ENCODE peak calls at places on chromosomes 16 and 17, in four cellular contexts. A is A549, T is H1, H is HepG2. C is an unnamed sample.

GRCh38 chr17:44348234-44348987 is 3.3 kb downstream of the GRN start:
- DNase-seq in H (no peak), A (no peak), T (no peak), C (peak)

GRCh38 chr17:75019146-75019545 is 6.7 kb downstream of the MRPL58 start:
- DNase-seq in A (no peak), T (no peak), H (no peak), C (no peak)

GRCh38 chr17:616407-616806 is 98.2 kb downstream of the VPS53 start:
- DNase-seq in H (no peak), T (no peak), A (no peak), C (no peak)

GRCh38 chr16:31452631-31453106 is 6.6 kb upstream of the ARMC5 start:
- DNase-seq in A (peak), H (no peak), T (no peak), C (no peak)

GRCh38 chr16:25888873-25889272 is 197.1 kb downstream of the HS3ST4 start:
- DNase-seq in H (no peak), A (no peak), T (no peak), C (no peak)

GRCh38 chr17:73043686-73044581 is 48.6 kb downstream of the SLC39A11 start:
- DNase-seq in T (no peak), A (no peak), H (no peak), C (no peak)

GRCh38 chr16:8634991-8635736 is 13.7 kb downstream of the METTL22 start:
- DNase-seq in A (peak), H (peak), T (peak), C (no peak)

GRCh38 chr17:83150369-83151055 is 71.1 kb downstream of the METRNL start:
- DNase-seq in T (no peak), H (no peak), A (no peak), C (no peak)

GRCh38 chr16:73094371-73094770 is 46.4 kb upstream of the ZFHX3 start:
- DNase-seq in T (no peak), H (no peak), A (no peak), C (no peak)

GRCh38 chr17:76808326-76808725 is 59.9 kb upstream of the MGAT5B start:
- DNase-seq in T (no peak), H (no peak), A (no peak), C (no peak)

GRCh38 chr17:28744104-28744801 is 442 bp downstream of the TRAF4 start:
- DNase-seq in H (peak), T (no peak), A (peak), C (no peak)

GRCh38 chr16:14302031-14302398 is 230.9 kb downstream of the MRTFB start:
- DNase-seq in T (no peak), A (peak), H (peak), C (no peak)

GRCh38 chr17:3667366-3668278 is 756 bp downstream of the TAX1BP3 start:
- DNase-seq in A (peak), H (peak), T (no peak), C (no peak)

GRCh38 chr17:59362811-59363205 is 31.4 kb downstream of the YPEL2 start:
- DNase-seq in A (no peak), T (no peak), H (no peak), C (no peak)

GRCh38 chr16:90042946-90043514 is 23.8 kb upstream of the DBNDD1 start:
- DNase-seq in T (no peak), A (no peak), H (no peak), C (no peak)

GRCh38 chr16:8137581-8137980 is 452.7 kb downstream of the TMEM114 start:
- DNase-seq in T (no peak), H (no peak), A (no peak), C (no peak)

GRCh38 chr17:10060526-10060925 is 137.9 kb downstream of the GAS7 start:
- DNase-seq in T (no peak), H (no peak), A (no peak), C (no peak)

GRCh38 chr17:76614912-76615617 is 28.5 kb downstream of the ST6GALNAC1 start:
- DNase-seq in A (no peak), T (no peak), H (no peak), C (no peak)

GRCh38 chr17:46841561-46842379 is 9.6 kb upstream of the WNT9B start:
- DNase-seq in H (no peak), A (no peak), T (no peak), C (no peak)

GRCh38 chr16:85279874-85280545 is 167.7 kb upstream of the CIBAR2 start:
- DNase-seq in A (no peak), H (no peak), T (no peak), C (no peak)

GRCh38 chr16:1528921-1529537 is 4.4 kb upstream of the TMEM204 start:
- DNase-seq in A (no peak), H (no peak), T (no peak), C (no peak)

GRCh38 chr17:40518401-40519088 is 17.1 kb upstream of the TNS4 start:
- DNase-seq in H (no peak), A (peak), T (no peak), C (no peak)

GRCh38 chr17:47797797-47798196 is 23.8 kb downstream of the OSBPL7 start:
- DNase-seq in H (no peak), T (no peak), A (no peak), C (no peak)

GRCh38 chr16:65414284-65414984 is 292.6 kb upstream of the CDH11 start:
- DNase-seq in H (no peak), T (no peak), A (no peak), C (no peak)

GRCh38 chr16:53912155-53912554 is 208.2 kb downstream of the FTO start:
- DNase-seq in T (no peak), H (no peak), A (no peak), C (peak)

GRCh38 chr17:77555110-77555509 is 403.4 kb upstream of the TNRC6C start:
- DNase-seq in H (no peak), T (no peak), A (no peak), C (no peak)

GRCh38 chr17:50186661-50187402 is 14.6 kb downstream of the COL1A1 start:
- DNase-seq in A (no peak), H (no peak), T (no peak), C (no peak)

GRCh38 chr16:86553356-86553755 is 1.7 kb downstream of the MTHFSD start:
- DNase-seq in T (no peak), A (no peak), H (no peak), C (no peak)

GRCh38 chr16:30957456-30958163 is at the start of gene SETD1A:
- DNase-seq in T (no peak), H (peak), A (peak), C (peak)

GRCh38 chr16:4990415-4990814 is 32.3 kb downstream of the SEC14L5 start:
- DNase-seq in A (no peak), T (no peak), H (no peak), C (no peak)

GRCh38 chr16:84207869-84208268 is 16.9 kb downstream of the ADAD2 start:
- DNase-seq in A (no peak), T (no peak), H (no peak), C (no peak)

GRCh38 chr17:55609737-55610201 is 98.5 kb upstream of the SMIM36 start:
- DNase-seq in T (no peak), H (no peak), A (no peak), C (no peak)

GRCh38 chr16:65098916-65099315 is 22.9 kb downstream of the CDH11 start:
- DNase-seq in T (no peak), A (no peak), H (no peak), C (no peak)

GRCh38 chr17:83155128-83156081 is 76.0 kb downstream of the METRNL start:
- DNase-seq in T (no peak), A (no peak), H (no peak), C (no peak)

GRCh38 chr17:231191-231965 is 49.9 kb upstream of the DOC2B start:
- DNase-seq in A (no peak), H (no peak), T (no peak), C (no peak)

GRCh38 chr17:61470530-61471136 is 18.4 kb downstream of the TBX4 start:
- DNase-seq in T (no peak), H (no peak), A (no peak), C (no peak)
- TF ChIP-seq HDAC2 in T (no peak), H (no peak), A (no peak), C (no peak)

GRCh38 chr16:12539185-12539929 is 264.3 kb downstream of the CPPED1 start:
- DNase-seq in A (no peak), H (no peak), T (no peak), C (peak)
- TF ChIP-seq HDAC2 in A (no peak), H (no peak), T (no peak), C (no peak)

GRCh38 chr17:2122641-2123302 is 67.9 kb downstream of the HIC1 start:
- DNase-seq in A (no peak), H (no peak), T (no peak), C (no peak)
- TF ChIP-seq HDAC2 in A (no peak), H (no peak), T (no peak), C (no peak)

GRCh38 chr17:81841866-81842265 is 7.0 kb upstream of the PPP1R27 start:
- DNase-seq in T (no peak), A (no peak), H (no peak), C (no peak)
- TF ChIP-seq HDAC2 in T (no peak), A (no peak), H (no peak), C (no peak)

GRCh38 chr16:6076631-6077030 is 979.0 kb upstream of the EEF2KMT start:
- DNase-seq in A (no peak), H (no peak), T (no peak), C (no peak)

GRCh38 chr16:6081320-6081976 is 983.9 kb upstream of the EEF2KMT start:
- DNase-seq in T (peak), A (peak), H (peak), C (no peak)
- TF ChIP-seq HDAC2 in T (no peak), A (no peak), H (no peak), C (no peak)

DNA sequence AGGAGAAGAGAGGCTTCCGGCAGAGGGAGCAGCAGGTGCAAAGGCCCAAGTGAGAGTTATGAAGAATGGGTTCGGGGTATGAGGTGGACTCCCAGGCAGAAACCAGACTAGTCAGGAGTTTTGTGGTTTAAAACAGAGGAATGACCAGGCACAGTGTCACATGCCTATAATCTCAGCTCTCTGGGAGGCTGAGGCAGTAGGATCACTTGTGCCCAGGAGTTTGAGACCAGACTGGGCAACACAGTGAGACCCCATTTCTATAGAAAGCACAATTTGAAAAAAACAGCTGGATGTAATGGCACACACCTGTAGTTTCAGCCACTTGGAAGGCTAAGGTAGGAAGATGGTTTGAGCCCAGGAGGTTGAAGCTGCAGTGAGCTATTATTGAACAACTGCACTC is 43.8 kb downstream of the C16orf78 start:
- DNase-seq in T (no peak), H (no peak), A (no peak), C (no peak)
- TF ChIP-seq HDAC2 in T (no peak), H (no peak), A (no peak), C (no peak)

GRCh38 chr17:19330271-19330670 is 32.3 kb downstream of the B9D1 start:
- DNase-seq in H (no peak), T (no peak), A (no peak), C (no peak)

GRCh38 chr17:19331553-19332245 is 30.8 kb downstream of the B9D1 start:
- DNase-seq in T (no peak), A (no peak), H (no peak), C (no peak)

GRCh38 chr17:19332371-19333131 is 30.0 kb downstream of the B9D1 start:
- DNase-seq in H (no peak), A (no peak), T (no peak), C (no peak)

GRCh38 chr17:19329839-19330238 is 32.7 kb downstream of the B9D1 start:
- DNase-seq in H (no peak), T (no peak), A (no peak), C (no peak)

GRCh38 chr17:19331134-19331533 is 31.4 kb downstream of the B9D1 start:
- DNase-seq in H (no peak), T (no peak), A (no peak), C (no peak)
- TF ChIP-seq HDAC2 in H (no peak), T (no peak), A (no peak), C (no peak)

GRCh38 chr16:55942821-55943220 is 67.6 kb upstream of the CES5A start:
- DNase-seq in H (no peak), A (no peak), T (no peak), C (no peak)

GRCh38 chr16:55944377-55944802 is 69.2 kb upstream of the CES5A start:
- DNase-seq in T (peak), A (peak), H (peak), C (no peak)

GRCh38 chr16:55949518-55949917 is 74.3 kb upstream of the CES5A start:
- DNase-seq in A (peak), H (no peak), T (no peak), C (no peak)

GRCh38 chr16:55943257-55943656 is 68.1 kb upstream of the CES5A start:
- DNase-seq in T (no peak), H (no peak), A (no peak), C (no peak)

DNA sequence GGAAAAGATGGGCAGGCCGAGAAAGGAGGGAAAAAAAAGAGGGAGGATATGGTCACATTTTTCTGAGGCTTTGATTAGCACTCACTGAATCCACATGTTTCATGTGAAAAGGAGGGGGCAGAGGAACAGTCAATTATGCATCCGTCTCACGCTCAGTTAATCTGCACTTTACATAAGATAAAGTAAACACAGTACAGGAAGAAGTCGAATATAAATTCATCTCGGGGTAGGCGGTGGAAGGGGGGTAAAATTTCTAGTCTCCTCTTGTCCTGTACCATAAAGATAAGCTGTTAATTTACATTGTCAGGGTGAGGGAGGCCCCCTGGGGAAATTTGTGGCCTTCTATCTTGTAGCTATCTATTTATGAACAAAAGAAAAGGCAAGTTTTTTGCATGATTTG is 73.1 kb upstream of the CES5A start:
- DNase-seq in H (no peak), A (no peak), T (no peak), C (no peak)
- TF ChIP-seq HDAC2 in H (no peak), A (no peak), T (no peak), C (no peak)